ENCODE peak calls at places on chromosomes 16 and 17, in nine cellular contexts. H is heart right ventricle; M is cardiac muscle cell; F is PC-9; G is aorta; J is right cardiac atrium; I is uterus; X is effector memory CD4-positive, alpha-beta T cell; O is SK-N-SH. K is an unnamed sample.
A peak's percentile ranks its signal among the peaks of the same experiment; 100 is the strongest.

GRCh38 chr17:3750926-3751325 is 27.2 kb downstream of the HASPIN start:
- DNase-seq in X (peak; percentile 35), J (no peak), M (no peak), H (no peak), G (no peak), O (no peak), I (no peak), F (no peak), K (no peak)

GRCh38 chr17:7610641-7611040 is 4.1 kb downstream of the FXR2 start:
- DNase-seq in O (no peak), X (no peak), M (no peak), H (no peak), I (no peak), G (no peak), J (no peak), F (no peak), K (no peak)

GRCh38 chr17:83071966-83072562 is 7.3 kb upstream of the METRNL start:
- DNase-seq in X (no peak), I (no peak), M (no peak), O (no peak), J (no peak), H (no peak), F (no peak), G (no peak), K (no peak)

GRCh38 chr17:15289285-15290185 is 24.4 kb upstream of the PMP22 start:
- DNase-seq in G (no peak), O (peak; percentile 39), F (peak; percentile 54), H (no peak), M (no peak), I (no peak), J (no peak), X (no peak), K (no peak)

GRCh38 chr16:66426112-66427035 is 721 bp upstream of the BEAN1 start:
- DNase-seq in F (no peak), M (no peak), J (no peak), G (no peak), I (no peak), H (no peak), X (no peak), O (peak; percentile 61), K (no peak)

GRCh38 chr17:58368860-58369213 is 16.8 kb upstream of the SUPT4H1 start:
- DNase-seq in G (no peak), F (no peak), O (no peak), M (no peak), I (no peak), X (no peak), J (no peak), H (no peak), K (no peak)

GRCh38 chr17:35716173-35716572 is 15.3 kb upstream of the RASL10B start:
- DNase-seq in J (no peak), F (no peak), H (no peak), G (no peak), M (no peak), O (no peak), I (no peak), X (no peak), K (no peak)

GRCh38 chr17:71703701-71704100 is 417.1 kb upstream of the SOX9 start:
- DNase-seq in F (no peak), X (no peak), O (no peak), I (no peak), G (no peak), J (no peak), H (no peak), M (no peak), K (no peak)

GRCh38 chr17:65711671-65712276 is 150.3 kb upstream of the AXIN2 start:
- DNase-seq in O (no peak), X (no peak), M (no peak), J (no peak), I (no peak), F (no peak), G (no peak), H (no peak), K (no peak)

GRCh38 chr17:75632863-75633483 is at the start of gene SMIM5:
- DNase-seq in J (peak; percentile 91), F (peak; percentile 71), X (peak; percentile 56), H (peak; percentile 86), G (peak; percentile 93), O (peak; percentile 98), M (peak; percentile 85), I (peak; percentile 92), K (peak; percentile 96)

GRCh38 chr17:75632428-75632827 is 806 bp upstream of the SMIM5 start:
- DNase-seq in X (no peak), J (no peak), I (no peak), F (no peak), H (no peak), G (no peak), M (no peak), O (no peak), K (peak; percentile 81)

GRCh38 chr17:75629157-75629556 is 4.1 kb upstream of the SMIM5 start:
- DNase-seq in M (no peak), H (no peak), O (no peak), F (no peak), J (no peak), G (no peak), I (no peak), X (no peak), K (peak; percentile 59)

GRCh38 chr17:75630071-75630917 is 2.9 kb upstream of the SMIM5 start:
- DNase-seq in F (no peak), M (no peak), H (no peak), O (no peak), J (no peak), X (no peak), G (no peak), I (no peak), K (peak; percentile 60)

DNA sequence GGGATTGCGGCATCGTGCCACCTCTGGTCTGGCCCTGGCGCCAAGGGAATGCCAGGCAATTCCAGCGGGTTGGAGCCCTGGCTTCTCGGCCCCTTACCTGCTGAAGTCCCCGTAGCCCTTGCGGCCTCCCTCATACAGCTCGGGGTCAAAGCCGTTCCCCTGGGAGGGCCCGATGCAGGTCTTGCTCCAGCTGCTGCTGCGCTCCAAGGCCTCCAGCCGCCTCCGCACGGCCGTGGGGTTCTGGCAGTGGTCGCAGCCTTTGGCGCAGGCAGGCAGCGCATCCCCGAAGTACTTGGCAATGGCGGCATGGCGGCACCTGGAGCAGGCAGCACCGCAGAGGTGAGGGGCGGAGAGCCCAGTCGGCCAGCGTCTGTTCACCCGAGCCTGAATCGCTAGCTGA is 1.9 kb upstream of the SMIM5 start:
- DNase-seq in O (no peak), X (no peak), F (no peak), H (no peak), M (no peak), G (no peak), I (no peak), J (no peak), K (peak; percentile 78)
- H3K4me1 ChIP-seq in O (peaks cover 15% of the 10 kb centered on the region), X (peaks cover 6% of the 10 kb centered on the region), F (peaks cover 20% of the 10 kb centered on the region), H (peaks cover 44% of the 10 kb centered on the region), M (peaks cover 27% of the 10 kb centered on the region), G (no peaks in the 10 kb centered on the region), I (peaks cover 9% of the 10 kb centered on the region), J (peaks cover 9% of the 10 kb centered on the region), K (peaks cover 19% of the 10 kb centered on the region)

GRCh38 chr17:75684924-75685323 is 17.8 kb downstream of the SAP30BP start:
- DNase-seq in X (no peak), H (no peak), J (no peak), O (no peak), G (no peak), M (no peak), I (no peak), F (peak; percentile 86), K (peak; percentile 53)

GRCh38 chr17:75681289-75681688 is 14.2 kb downstream of the SAP30BP start:
- DNase-seq in M (no peak), I (no peak), O (no peak), F (peak; percentile 46), J (no peak), G (no peak), H (no peak), X (no peak), K (no peak)

GRCh38 chr17:75683467-75684041 is 16.4 kb downstream of the SAP30BP start:
- DNase-seq in O (no peak), M (no peak), X (no peak), I (no peak), F (peak; percentile 86), G (no peak), J (no peak), H (no peak), K (no peak)

GRCh38 chr17:75685508-75685907 is 18.4 kb downstream of the SAP30BP start:
- DNase-seq in O (no peak), G (no peak), I (no peak), H (no peak), M (no peak), X (no peak), J (no peak), F (no peak), K (peak; percentile 1)

DNA sequence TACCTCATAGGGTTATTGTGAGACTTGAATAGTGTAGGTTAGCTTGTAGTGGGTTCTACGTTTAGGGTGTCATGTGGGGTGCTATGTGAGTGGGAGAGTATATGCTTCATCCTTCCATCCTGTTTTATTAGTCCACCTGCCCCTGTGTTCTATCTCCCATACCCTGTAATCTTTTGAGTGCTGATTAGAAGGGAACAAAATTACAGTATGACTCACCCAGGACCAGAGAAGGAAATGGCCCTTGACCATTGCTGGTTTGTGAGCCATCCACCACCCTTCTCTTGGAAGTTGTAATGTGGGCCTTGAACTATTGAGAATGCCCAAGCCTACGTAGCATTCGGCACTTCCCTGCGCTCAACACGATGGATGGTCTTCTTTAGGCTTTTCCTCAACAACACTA is 17.1 kb downstream of the SAP30BP start:
- DNase-seq in O (no peak), X (no peak), M (no peak), J (no peak), G (no peak), I (no peak), H (no peak), F (no peak), K (no peak)
- H3K27ac ChIP-seq in O (peak overlapping the region; percentile 59), X (no peak overlapping the region), M (no peak overlapping the region), J (no peak overlapping the region), G (no peak overlapping the region), I (no peak overlapping the region), H (no peak overlapping the region), F (peak overlapping the region; percentile 76), K (no peak overlapping the region)

DNA sequence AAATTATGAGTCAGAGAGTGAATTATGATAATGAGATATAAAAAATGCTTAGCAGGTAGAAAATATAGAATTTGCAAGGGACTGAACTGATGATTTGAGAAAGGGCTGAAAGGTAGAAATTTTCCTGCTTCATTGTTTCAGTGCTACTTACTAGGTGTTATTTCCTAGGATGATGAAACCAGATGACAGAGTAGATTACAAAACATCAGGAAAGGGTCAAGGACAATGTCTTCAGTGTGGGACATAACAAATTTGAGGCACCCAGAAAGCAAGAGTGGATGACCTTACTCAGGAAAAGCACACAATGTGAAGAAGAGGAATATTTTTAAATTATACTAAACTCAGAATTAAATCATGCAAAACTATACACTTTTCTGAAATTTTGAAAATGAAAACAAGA is 102.1 kb downstream of the SHCBP1 start:
- DNase-seq in O (no peak), X (no peak), J (no peak), M (no peak), I (no peak), G (no peak), F (no peak), H (no peak), K (no peak)
- H3K9me3 ChIP-seq in O (no peaks in the 10 kb centered on the region), X (no peaks in the 10 kb centered on the region), J (no peaks in the 10 kb centered on the region), M (no peaks in the 10 kb centered on the region), I (no peaks in the 10 kb centered on the region), G (no peaks in the 10 kb centered on the region), F (no peaks in the 10 kb centered on the region), H (peaks cover 7% of the 10 kb centered on the region), K (peaks cover 5% of the 10 kb centered on the region)

DNA sequence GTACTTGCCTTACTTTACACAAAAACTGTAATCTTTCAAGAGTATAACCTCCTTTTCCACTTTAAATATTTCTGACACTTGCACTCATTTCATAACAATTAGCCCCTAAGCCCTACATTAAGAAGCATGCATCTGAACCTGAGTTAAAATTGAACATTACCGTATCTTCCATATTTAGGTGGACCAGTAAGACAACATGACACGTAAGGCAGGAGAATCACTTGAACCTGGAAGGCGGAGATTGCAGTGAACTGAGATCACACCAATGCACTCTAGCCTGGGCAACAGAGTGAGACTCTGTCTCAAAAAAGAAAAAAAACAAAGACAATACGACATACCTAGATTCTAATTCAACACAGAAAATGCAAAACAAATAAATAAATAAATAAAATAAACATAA is 7.0 kb downstream of the PHF12 start:
- DNase-seq in F (no peak), O (no peak), M (no peak), J (no peak), I (no peak), G (no peak), X (no peak), H (no peak), K (no peak)
- H3K4me1 ChIP-seq in F (peaks cover 22% of the 10 kb centered on the region), O (peaks cover 20% of the 10 kb centered on the region), M (peaks cover 12% of the 10 kb centered on the region), J (peaks cover 4% of the 10 kb centered on the region), I (peaks cover 8% of the 10 kb centered on the region), G (peaks cover 4% of the 10 kb centered on the region), X (peaks cover 38% of the 10 kb centered on the region), H (peaks cover 85% of the 10 kb centered on the region), K (peaks cover 25% of the 10 kb centered on the region)